ENCODE peak calls at places on chromosomes 12 and 14, in four cellular contexts. E is left ventricle myocardium inferior, G is esophagus squamous epithelium, D is mesenchymal stem cell. O is an unnamed sample.

GRCh38 chr12:123055281-123055766 is 74.8 kb downstream of the ARL6IP4 start:
- DNase-seq in E (no peak), G (no peak), D (no peak), O (no peak)

GRCh38 chr12:87270894-87271293 is 758.3 kb downstream of the C12orf50 start:
- DNase-seq in E (no peak), G (no peak), D (no peak), O (no peak)

GRCh38 chr12:31118831-31119530 is 45.3 kb downstream of the DDX11 start:
- DNase-seq in E (no peak), G (no peak), D (no peak), O (no peak)

GRCh38 chr12:130555628-130556485 is 160.2 kb downstream of the RIMBP2 start:
- DNase-seq in E (no peak), G (no peak), D (no peak), O (no peak)

GRCh38 chr14:92886337-92886736 is 36.6 kb upstream of the CHGA start:
- DNase-seq in E (no peak), G (no peak), D (no peak), O (no peak)

GRCh38 chr14:39431416-39432178 is 636 bp downstream of the FBXO33 start:
- DNase-seq in E (peak; percentile 31), G (no peak), D (peak; percentile 68), O (peak; percentile 52)

GRCh38 chr12:57460457-57461325 is 1.1 kb downstream of the GLI1 start:
- DNase-seq in E (no peak), G (no peak), D (no peak), O (no peak)

GRCh38 chr12:56565510-56566101 is 44.0 kb downstream of the RBMS2 start:
- DNase-seq in E (peak; percentile 82), G (no peak), D (peak; percentile 98), O (peak; percentile 51)

GRCh38 chr12:53652366-53652765 is 23.5 kb downstream of the ATP5MC2 start:
- DNase-seq in E (no peak), G (no peak), D (peak; percentile 30), O (no peak)

GRCh38 chr14:96852823-96853422 is 55.7 kb downstream of the VRK1 start:
- DNase-seq in E (no peak), G (no peak), D (peak; percentile 62), O (no peak)

GRCh38 chr14:56992332-56992820 is 182.1 kb upstream of the OTX2 start:
- DNase-seq in E (no peak), G (no peak), D (no peak), O (no peak)

GRCh38 chr12:131345521-131346436 is 365.1 kb upstream of the SFSWAP start:
- DNase-seq in E (no peak), G (no peak), D (no peak), O (no peak)

GRCh38 chr14:35423621-35424020 is 19.1 kb upstream of the NFKBIA start:
- DNase-seq in E (no peak), G (no peak), D (no peak), O (no peak)

GRCh38 chr14:73789996-73790581 is 61.5 kb upstream of the PTGR2 start:
- DNase-seq in E (peak; percentile 63), G (no peak), D (peak; percentile 89), O (no peak)

GRCh38 chr12:15276088-15276698 is 46.1 kb upstream of the PTPRO start:
- DNase-seq in E (no peak), G (no peak), D (peak; percentile 51), O (no peak)

GRCh38 chr12:6089041-6089823 is 35.2 kb downstream of the VWF start:
- DNase-seq in E (no peak), G (no peak), D (no peak), O (no peak)

GRCh38 chr12:78095623-78096022 is 264.9 kb downstream of the NAV3 start:
- DNase-seq in E (no peak), G (no peak), D (no peak), O (no peak)

GRCh38 chr14:65228436-65228835 is 126.1 kb upstream of the MAX start:
- DNase-seq in E (no peak), G (no peak), D (no peak), O (no peak)

GRCh38 chr12:29072631-29073030 is 76.4 kb upstream of the FAR2 start:
- DNase-seq in E (no peak), G (no peak), D (no peak), O (no peak)

GRCh38 chr12:96907681-96908163 is 665 bp downstream of the NEDD1 start:
- DNase-seq in E (no peak), G (no peak), D (peak; percentile 55), O (peak; percentile 26)

GRCh38 chr14:51242545-51243490 is 2.8 kb downstream of the TMX1 start:
- DNase-seq in E (no peak), G (no peak), D (no peak), O (no peak)
- H3K4me3 ChIP-seq in E (no peak overlapping the region), G (no peak overlapping the region), D (no peak overlapping the region), O (peak overlapping the region; percentile 4)

GRCh38 chr12:63150255-63151060 is 543 bp downstream of the AVPR1A start:
- DNase-seq in E (peak; percentile 23), G (no peak), D (peak; percentile 5), O (no peak)
- H3K4me3 ChIP-seq in E (peak overlapping the region; percentile 66), G (peak overlapping the region; percentile 58), D (peak overlapping the region; percentile 55), O (no peak overlapping the region)

GRCh38 chr12:59629890-59630289 is 34.1 kb downstream of the SLC16A7 start:
- DNase-seq in E (no peak), G (no peak), D (no peak), O (no peak)
- H3K4me3 ChIP-seq in E (no peak overlapping the region), G (no peak overlapping the region), D (no peak overlapping the region), O (no peak overlapping the region)

GRCh38 chr14:90454041-90455000 is 57.5 kb downstream of the CALM1 start:
- DNase-seq in E (peak; percentile 82), G (no peak), D (peak; percentile 83), O (no peak)
- H3K4me3 ChIP-seq in E (peak overlapping the region; percentile 59), G (peak overlapping the region; percentile 45), D (no peak overlapping the region), O (no peak overlapping the region)

GRCh38 chr12:132602578-132603239 is 7.7 kb downstream of the LRCOL1 start:
- DNase-seq in E (no peak), G (no peak), D (no peak), O (no peak)
- H3K4me3 ChIP-seq in E (peak overlapping the region; percentile 66), G (peak overlapping the region; percentile 57), D (no peak overlapping the region), O (no peak overlapping the region)

GRCh38 chr14:71586131-71586893 is 345.9 kb upstream of the RGS6 start:
- DNase-seq in E (no peak), G (no peak), D (peak; percentile 40), O (no peak)
- H3K4me3 ChIP-seq in E (peak overlapping the region; percentile 44), G (peak overlapping the region; percentile 49), D (no peak overlapping the region), O (no peak overlapping the region)